ENCODE peak calls at places on chromosome 19, in six cellular contexts. Z is OCI-LY7, M is kidney, Y is thoracic aorta, K is fibroblast of mammary gland, Q is heart left ventricle. D is an unnamed sample.

GRCh38 chr19:40754611-40755247 is 3.7 kb downstream of the SNRPA start:
- DNase-seq in Z (no peak), M (no peak), Y (no peak), K (peak), Q (no peak), D (peak)

GRCh38 chr19:16435238-16435911 is 36.4 kb downstream of the EPS15L1 start:
- DNase-seq in Z (no peak), M (no peak), Y (no peak), K (peak), Q (peak), D (peak)

GRCh38 chr19:30855475-30855874 is 483.3 kb downstream of the ZNF536 start:
- DNase-seq in Z (no peak), M (no peak), Y (no peak), K (no peak), Q (no peak), D (no peak)

GRCh38 chr19:2722541-2723344 is 1.6 kb upstream of the DIRAS1 start:
- DNase-seq in Z (no peak), M (peak), Y (peak), K (peak), Q (peak), D (peak)

GRCh38 chr19:16296713-16297112 is 27.9 kb upstream of the KLF2 start:
- DNase-seq in Z (no peak), M (no peak), Y (no peak), K (no peak), Q (no peak), D (no peak)

GRCh38 chr19:19587776-19588175 is 30.7 kb downstream of the PBX4 start:
- DNase-seq in Z (no peak), M (no peak), Y (no peak), K (no peak), Q (no peak), D (no peak)

GRCh38 chr19:46537136-46538097 is 41.8 kb upstream of the PNMA8B start:
- DNase-seq in Z (peak), M (no peak), Y (no peak), K (peak), Q (peak), D (peak)

GRCh38 chr19:50703915-50704548 is 15.6 kb downstream of the SHANK1 start:
- DNase-seq in Z (no peak), M (no peak), Y (no peak), K (no peak), Q (no peak), D (no peak)

GRCh38 chr19:18738961-18739690 is 52.0 kb downstream of the COMP start:
- DNase-seq in Z (no peak), M (peak), Y (no peak), K (no peak), Q (no peak), D (no peak)

GRCh38 chr19:45613926-45614725 is 12.1 kb upstream of the GPR4 start:
- DNase-seq in Z (no peak), M (no peak), Y (no peak), K (peak), Q (no peak), D (peak)

GRCh38 chr19:20925481-20925880 is 2.4 kb downstream of the ZNF85 start:
- DNase-seq in Z (no peak), M (no peak), Y (no peak), K (no peak), Q (no peak), D (no peak)

GRCh38 chr19:50658438-50659317 is 9.4 kb downstream of the C19orf81 start:
- DNase-seq in Z (peak), M (peak), Y (no peak), K (peak), Q (peak), D (peak)

GRCh38 chr19:10420444-10421239 is at the start of gene PDE4A:
- DNase-seq in Z (peak), M (peak), Y (no peak), K (no peak), Q (no peak), D (no peak)

GRCh38 chr19:21569497-21569870 is 64.1 kb downstream of the ZNF429 start:
- DNase-seq in Z (no peak), M (no peak), Y (no peak), K (peak), Q (peak), D (no peak)

GRCh38 chr19:17358395-17358794 is 18.7 kb downstream of the PLVAP start:
- DNase-seq in Z (no peak), M (peak), Y (no peak), K (peak), Q (no peak), D (no peak)

GRCh38 chr19:49689133-49690072 is at the start of gene ADM5:
- DNase-seq in Z (no peak), M (no peak), Y (no peak), K (no peak), Q (peak), D (no peak)

DNA sequence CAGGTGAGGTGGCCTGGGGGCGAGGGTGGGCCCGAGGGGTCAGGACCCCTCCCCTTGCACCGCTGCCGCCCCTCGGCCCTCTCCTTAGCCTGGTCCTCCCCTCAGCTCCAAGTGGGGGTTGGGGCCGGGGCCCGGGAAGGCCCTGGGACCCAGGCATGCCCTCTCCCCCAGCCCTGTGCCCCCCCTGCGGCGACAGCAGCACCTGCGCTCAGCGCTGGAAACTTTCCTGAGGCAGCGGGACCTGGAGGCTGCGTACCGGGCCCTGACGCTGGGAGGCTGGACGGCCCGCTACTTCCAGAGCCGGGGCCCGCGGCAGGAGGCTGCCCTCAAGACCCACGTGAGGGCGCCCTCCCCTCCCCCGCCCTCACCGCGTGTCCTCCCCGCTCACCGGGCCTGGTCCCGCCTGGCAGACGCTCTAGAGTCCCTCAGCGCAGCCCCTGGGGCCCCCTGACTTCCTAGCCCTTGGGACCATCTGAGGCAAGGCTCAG is 2.4 kb downstream of the KMT5C start:
- DNase-seq in Z (no peak), M (peak), Y (no peak), K (no peak), Q (no peak), D (no peak)
- H3K4me3 ChIP-seq in Z (no peak), M (no peak), Y (no peak), K (no peak), Q (no peak), D (no peak)

GRCh38 chr19:5863030-5863665 is 7.2 kb downstream of the FUT5 start:
- DNase-seq in Z (no peak), M (no peak), Y (no peak), K (no peak), Q (no peak), D (no peak)

DNA sequence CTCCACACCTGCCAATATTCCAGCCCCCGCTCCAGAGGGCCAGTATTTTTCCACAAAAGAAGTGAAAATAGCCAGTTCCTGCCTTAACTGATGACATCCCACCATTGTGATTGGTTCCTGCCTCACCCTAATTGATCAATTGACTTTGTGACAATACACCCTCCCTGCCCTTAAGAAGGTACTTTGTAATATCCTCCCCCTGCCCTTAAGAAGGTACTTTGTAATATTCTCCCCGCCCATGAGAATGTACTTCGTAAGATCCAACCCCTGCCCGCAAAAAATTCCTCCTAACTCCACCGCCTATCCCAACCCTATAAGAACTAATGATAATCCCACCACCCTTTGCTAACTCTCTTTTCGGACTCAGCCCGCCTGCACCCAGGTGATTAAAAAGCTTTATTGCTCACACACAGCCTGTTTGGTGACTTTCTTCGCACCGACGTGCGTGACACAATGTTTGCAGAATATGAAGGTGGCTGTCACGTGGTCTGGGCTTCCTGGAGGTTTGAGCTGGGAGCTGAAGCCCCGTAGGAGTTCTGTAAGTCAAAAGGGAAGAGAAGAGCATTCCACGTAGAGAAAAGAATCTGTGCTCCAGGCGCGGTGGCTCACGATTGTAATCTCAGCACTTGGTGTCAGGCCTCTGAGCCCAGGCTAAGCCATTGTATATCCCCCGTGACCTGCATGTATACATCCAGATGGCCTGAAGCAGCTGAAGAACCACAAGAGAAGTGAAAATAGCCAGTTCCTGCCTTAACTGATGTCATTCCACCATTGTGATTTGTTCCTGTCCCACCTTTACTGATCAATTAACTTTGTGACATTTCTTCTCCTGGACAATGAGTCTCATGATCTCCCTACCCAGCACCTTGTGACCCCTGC is 6.2 kb upstream of the FUT3 start:
- DNase-seq in Z (no peak), M (no peak), Y (no peak), K (no peak), Q (no peak), D (no peak)
- TF ChIP-seq CTCF in Z (no peak), M (no peak), Y (no peak), K (no peak), Q (no peak), D (no peak)

GRCh38 chr19:15108145-15108844 is 1.1 kb downstream of the SYDE1 start:
- DNase-seq in Z (no peak), M (no peak), Y (no peak), K (no peak), Q (no peak), D (peak)

GRCh38 chr19:15107056-15108010 is at the start of gene SYDE1:
- DNase-seq in Z (no peak), M (peak), Y (no peak), K (peak), Q (peak), D (peak)

GRCh38 chr19:15110418-15110815 is 3.2 kb downstream of the SYDE1 start:
- DNase-seq in Z (no peak), M (no peak), Y (no peak), K (no peak), Q (no peak), D (no peak)

GRCh38 chr19:15109768-15110417 is 2.7 kb downstream of the SYDE1 start:
- DNase-seq in Z (no peak), M (no peak), Y (no peak), K (no peak), Q (no peak), D (no peak)

GRCh38 chr19:15108845-15109767 is 1.9 kb downstream of the SYDE1 start:
- DNase-seq in Z (no peak), M (no peak), Y (no peak), K (no peak), Q (no peak), D (no peak)
- H3K4me3 ChIP-seq in Z (no peak), M (peak), Y (peak), K (peak), Q (peak), D (peak)

DNA sequence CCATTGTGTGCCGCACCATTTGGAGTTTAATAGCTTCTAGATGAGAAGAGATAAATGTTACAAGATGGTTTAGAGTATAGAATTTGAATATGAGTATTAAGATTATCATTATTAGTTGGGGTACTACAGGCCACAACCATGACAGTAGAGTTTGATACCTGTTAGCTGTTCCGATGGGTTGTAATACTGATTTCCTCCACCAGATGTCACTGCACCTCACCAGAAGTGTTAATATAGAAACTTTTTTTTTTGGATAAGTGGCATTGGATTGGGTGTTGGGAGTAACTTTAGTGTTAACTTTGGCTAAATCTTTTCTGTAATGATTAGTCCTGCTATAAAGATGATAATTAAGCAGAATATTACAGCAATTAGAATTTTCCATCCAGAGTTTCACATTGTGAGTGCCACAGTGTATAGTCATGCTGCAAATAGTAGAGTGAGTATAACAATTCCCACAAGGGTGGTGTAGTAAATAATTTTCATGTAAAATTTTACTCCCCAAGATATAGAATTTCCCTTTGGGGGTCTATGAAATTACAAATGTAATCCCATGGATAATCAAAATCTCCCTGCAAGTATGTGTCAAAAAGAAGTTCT is 56.3 kb downstream of the PSG3 start:
- DNase-seq in Z (peak), M (no peak), Y (no peak), K (peak), Q (no peak), D (peak)
- TF ChIP-seq CTCF in Z (peak), M (peak), Y (peak), K (peak), Q (peak), D (peak)

DNA sequence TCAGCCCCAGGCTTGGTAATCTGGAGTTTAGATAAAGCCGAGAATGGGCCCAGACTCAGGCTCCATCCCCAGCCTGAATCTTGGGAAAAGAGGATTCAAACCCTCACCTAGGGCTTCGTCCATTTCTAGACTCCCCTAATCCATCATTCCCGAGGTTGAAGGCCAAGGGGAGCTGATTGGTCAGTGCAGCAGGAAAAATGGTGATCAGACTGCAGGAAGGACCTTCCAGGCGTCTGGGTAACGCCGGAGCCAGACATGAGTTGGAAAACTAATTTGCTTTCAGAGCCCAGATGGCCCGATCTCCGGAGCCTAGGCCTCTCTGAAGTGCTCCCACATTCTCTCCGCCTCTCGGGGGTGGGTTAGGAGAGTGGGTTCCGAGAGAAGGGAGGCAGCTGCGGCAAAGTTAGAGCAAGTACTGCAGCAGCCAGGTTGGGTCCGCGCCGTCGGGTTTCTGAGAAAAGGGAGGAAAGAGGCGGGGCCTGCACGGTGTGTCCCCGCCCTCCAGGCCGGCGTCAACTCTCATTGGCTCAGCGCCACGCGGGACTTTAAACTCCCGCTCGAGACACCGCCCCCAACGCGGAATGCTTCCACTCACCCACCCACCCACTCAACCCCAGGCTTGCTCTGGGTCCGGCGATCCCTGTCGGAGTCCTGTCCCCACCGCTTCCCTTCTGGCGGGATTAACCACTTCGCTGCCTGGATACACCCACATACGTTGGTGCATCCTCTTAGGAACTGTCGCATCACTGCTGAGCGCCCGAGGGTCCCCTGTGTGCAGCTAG is 788 bp upstream of the RTBDN start:
- DNase-seq in Z (peak), M (no peak), Y (no peak), K (no peak), Q (no peak), D (no peak)
- H3K4me3 ChIP-seq in Z (peak), M (no peak), Y (no peak), K (no peak), Q (no peak), D (no peak)

GRCh38 chr19:24048261-24048660 is 38.7 kb upstream of the ZNF254 start:
- DNase-seq in Z (no peak), M (no peak), Y (no peak), K (no peak), Q (no peak), D (no peak)
- TF ChIP-seq CTCF in Z (no peak), M (no peak), Y (no peak), K (no peak), Q (no peak), D (no peak)

GRCh38 chr19:38692458-38693379 is 45.3 kb downstream of the ACTN4 start:
- DNase-seq in Z (no peak), M (no peak), Y (no peak), K (no peak), Q (no peak), D (no peak)
- H3K4me3 ChIP-seq in Z (no peak), M (peak), Y (peak), K (no peak), Q (no peak), D (peak)

D was measured in AG10803.